ENCODE peak calls at places on chromosomes 4 and X, in six cellular contexts. I, P, K, G, T and W are unnamed samples.

GRCh38 chr4:9901262-9901661 is 119.8 kb downstream of the DRD5 start:
- DNase-seq in T (no peak), K (no peak), I (no peak), P (no peak), G (peak), W (no peak)

GRCh38 chr4:130359537-130359936 is 1263.6 kb downstream of the C4orf33 start:
- DNase-seq in G (peak), K (peak), P (no peak), T (no peak), I (no peak), W (peak)

GRCh38 chrX:47590984-47591383 is 8.7 kb downstream of the TIMP1 start:
- DNase-seq in T (no peak), G (no peak), I (no peak), K (no peak), P (no peak), W (no peak)

GRCh38 chr4:136505020-136505419 is 1027.3 kb downstream of the PCDH18 start:
- DNase-seq in T (no peak), G (peak), P (no peak), I (no peak), K (no peak), W (peak)

GRCh38 chrX:45769919-45770582 is 569.4 kb upstream of the DIPK2B start:
- DNase-seq in G (peak), K (peak), P (peak), I (peak), T (peak), W (peak)

GRCh38 chr4:170652571-170652970 is 562.8 kb upstream of the AADAT start:
- DNase-seq in G (peak), I (no peak), T (no peak), P (no peak), K (peak), W (no peak)

GRCh38 chrX:40109288-40110008 is 11.7 kb upstream of the BCOR start:
- DNase-seq in G (peak), K (peak), I (peak), P (no peak), T (peak), W (no peak)

GRCh38 chr4:133866328-133866699 is 335.3 kb downstream of the PABPC4L start:
- DNase-seq in G (peak), K (peak), T (no peak), I (no peak), P (no peak), W (peak)

GRCh38 chr4:174828845-174829701 is at the start of gene GLRA3:
- DNase-seq in G (peak), T (peak), K (no peak), I (no peak), P (no peak), W (peak)

GRCh38 chr4:184805462-184806245 is 20.1 kb downstream of the ACSL1 start:
- DNase-seq in G (no peak), P (peak), T (peak), K (no peak), I (no peak), W (no peak)

GRCh38 chrX:130144509-130144908 is 21.1 kb downstream of the AIFM1 start:
- DNase-seq in G (peak), T (no peak), P (no peak), K (peak), I (no peak), W (peak)

GRCh38 chrX:67599532-67599931 is 55.7 kb downstream of the AR start:
- DNase-seq in T (no peak), K (no peak), I (no peak), P (no peak), G (no peak), W (no peak)

GRCh38 chr4:85681194-85681803 is 206.3 kb downstream of the ARHGAP24 start:
- DNase-seq in T (no peak), K (peak), G (peak), P (peak), I (peak), W (peak)

GRCh38 chrX:19566359-19567141 is 51.2 kb upstream of the MAP3K15 start:
- DNase-seq in G (peak), I (peak), T (no peak), P (no peak), K (peak), W (peak)

GRCh38 chr4:12286351-12286750 is 857.7 kb upstream of the HS3ST1 start:
- DNase-seq in K (no peak), G (no peak), P (no peak), I (no peak), T (no peak), W (no peak)